ENCODE peak calls at places on chromosomes 7 and 10, in seven cellular contexts. M, F, Y, D, I, Z and U are unnamed samples.

GRCh38 chr10:108684431-108684830 is 1238.9 kb downstream of the XPNPEP1 start:
- DNase-seq in D (no peak), I (no peak), Y (no peak), F (no peak), Z (no peak), M (no peak), U (no peak)

GRCh38 chr10:46232666-46233065 is 54.1 kb upstream of the ANTXRL start:
- DNase-seq in I (no peak), M (no peak), F (no peak), D (peak), Y (no peak), Z (no peak), U (no peak)

GRCh38 chr7:134298902-134299683 is 17.6 kb downstream of the SLC35B4 start:
- DNase-seq in I (no peak), M (no peak), Y (no peak), F (no peak), D (no peak), Z (peak), U (peak)

GRCh38 chr10:86263209-86263608 is 103.4 kb downstream of the GRID1 start:
- DNase-seq in M (no peak), I (no peak), D (peak), Z (no peak), Y (no peak), F (no peak), U (no peak)

GRCh38 chr7:142602183-142602582 is 147.1 kb upstream of the PRSS1 start:
- DNase-seq in Z (no peak), M (no peak), D (no peak), I (no peak), Y (no peak), F (no peak), U (no peak)

GRCh38 chr7:159066816-159067601 is 77.7 kb downstream of the VIPR2 start:
- DNase-seq in Y (no peak), Z (no peak), F (no peak), I (no peak), D (no peak), M (no peak), U (no peak)

GRCh38 chr7:132618271-132618955 is 42.1 kb upstream of the PLXNA4 start:
- DNase-seq in Y (no peak), M (no peak), D (no peak), Z (peak), F (peak), I (no peak), U (no peak)

GRCh38 chr10:96450514-96451207 is 63.1 kb downstream of the TLL2 start:
- DNase-seq in F (peak), D (peak), I (peak), Z (no peak), M (peak), Y (peak), U (no peak)

GRCh38 chr10:132107211-132107946 is 41.6 kb downstream of the JAKMIP3 start:
- DNase-seq in Z (no peak), F (no peak), M (no peak), I (no peak), Y (no peak), D (peak), U (no peak)

GRCh38 chr10:119449760-119450461 is 92.6 kb downstream of the RGS10 start:
- DNase-seq in I (no peak), Z (peak), M (peak), F (peak), Y (no peak), D (no peak), U (peak)

GRCh38 chr7:45962861-45963260 is 41.8 kb upstream of the IGFBP3 start:
- DNase-seq in F (no peak), Z (no peak), Y (no peak), D (no peak), I (no peak), M (no peak), U (no peak)

GRCh38 chr10:60974463-60975149 is 30.6 kb upstream of the RHOBTB1 start:
- DNase-seq in D (no peak), M (no peak), F (no peak), Z (peak), Y (no peak), I (no peak), U (peak)

GRCh38 chr7:133742709-133743538 is 384.2 kb upstream of the LRGUK start:
- DNase-seq in D (no peak), Z (peak), F (peak), I (no peak), Y (no peak), M (peak), U (peak)

GRCh38 chr7:44113764-44114354 is 9.5 kb downstream of the POLD2 start:
- DNase-seq in F (no peak), I (no peak), D (no peak), M (no peak), Y (no peak), Z (no peak), U (no peak)

GRCh38 chr10:56487746-56488145 is 126.7 kb upstream of the ZWINT start:
- DNase-seq in D (no peak), I (no peak), F (no peak), M (no peak), Z (no peak), Y (no peak), U (no peak)

GRCh38 chr10:58512470-58513188 is at the start of gene BICC1:
- DNase-seq in M (peak), D (peak), F (peak), Y (peak), I (no peak), Z (peak), U (peak)

GRCh38 chr7:156943091-156944041 is 6.1 kb upstream of the NOM1 start:
- DNase-seq in D (peak), I (no peak), Y (no peak), Z (no peak), M (peak), F (no peak), U (no peak)

GRCh38 chr10:32210306-32211045 is 136.5 kb downstream of the EPC1 start:
- DNase-seq in F (peak), M (peak), D (peak), Y (no peak), Z (peak), I (peak), U (peak)

GRCh38 chr7:22255834-22256233 is 101.1 kb downstream of the RAPGEF5 start:
- DNase-seq in Z (no peak), M (no peak), F (peak), Y (no peak), I (no peak), D (no peak), U (no peak)

GRCh38 chr7:29196191-29196590 is 1.6 kb downstream of the CHN2 start:
- DNase-seq in I (no peak), Y (no peak), M (no peak), D (no peak), Z (no peak), F (no peak), U (no peak)

GRCh38 chr7:23490357-23491131 is 20.3 kb upstream of the IGF2BP3 start:
- DNase-seq in M (peak), D (no peak), Y (no peak), F (no peak), I (no peak), Z (no peak), U (no peak)

GRCh38 chr7:127514499-127514898 is 70.9 kb downstream of the GCC1 start:
- DNase-seq in Z (peak), M (peak), Y (no peak), F (peak), I (no peak), D (no peak), U (peak)

GRCh38 chr7:123024989-123025758 is 29.7 kb upstream of the TAS2R16 start:
- DNase-seq in I (no peak), Z (peak), F (no peak), M (peak), D (no peak), Y (no peak), U (no peak)

GRCh38 chr7:142866361-142867096 is 11.7 kb downstream of the EPHB6 start:
- DNase-seq in Y (peak), M (peak), I (no peak), D (peak), F (peak), Z (no peak), U (no peak)

GRCh38 chr10:14571866-14572507 is 202.7 kb downstream of the FAM107B start:
- DNase-seq in D (peak), F (no peak), M (peak), Z (peak), Y (no peak), I (no peak), U (peak)

GRCh38 chr10:104452977-104453376 is 99.3 kb downstream of the CFAP58 start:
- DNase-seq in Z (no peak), M (no peak), D (no peak), F (no peak), I (no peak), Y (no peak), U (no peak)

GRCh38 chr10:87092861-87093460 is 1.7 kb downstream of the GLUD1 start:
- DNase-seq in M (peak), Y (no peak), I (no peak), F (peak), Z (peak), D (peak), U (peak)

GRCh38 chr7:124085168-124085567 is 52.3 kb upstream of the TMEM229A start:
- DNase-seq in D (no peak), F (no peak), Z (no peak), I (no peak), Y (no peak), M (no peak), U (no peak)

GRCh38 chr10:88463811-88464210 is 119.3 kb downstream of the RNLS start:
- DNase-seq in Y (no peak), D (no peak), M (no peak), Z (no peak), F (no peak), I (no peak), U (no peak)

GRCh38 chr7:64174941-64175340 is 32.1 kb upstream of the ZNF735 start:
- DNase-seq in Y (no peak), F (no peak), Z (no peak), D (no peak), M (peak), I (no peak), U (no peak)

GRCh38 chr10:90906596-90906995 is 14.3 kb downstream of the ANKRD1 start:
- DNase-seq in F (no peak), M (no peak), Y (no peak), I (no peak), Z (no peak), D (no peak), U (no peak)

GRCh38 chr7:4140933-4141332 is 541.2 kb upstream of the FOXK1 start:
- DNase-seq in Z (no peak), M (no peak), F (no peak), Y (no peak), I (no peak), D (no peak), U (no peak)
- H3K18ac ChIP-seq in Z (no peak), M (no peak), F (no peak), Y (peak), I (no peak), D (no peak), U (no peak)

GRCh38 chr10:129954916-129955315 is 9.2 kb downstream of the EBF3 start:
- DNase-seq in Z (no peak), I (no peak), M (no peak), Y (no peak), F (no peak), D (no peak), U (no peak)
- H3K9ac ChIP-seq in Z (peak), I (no peak), M (no peak), Y (no peak), F (no peak), D (no peak), U (no peak)

GRCh38 chr7:50587737-50588136 is 22.5 kb upstream of the DDC start:
- DNase-seq in Y (no peak), M (no peak), D (no peak), I (no peak), Z (no peak), F (no peak), U (no peak)

GRCh38 chr7:50588937-50589336 is 23.7 kb upstream of the DDC start:
- DNase-seq in D (peak), M (peak), I (no peak), Z (no peak), F (peak), Y (no peak), U (no peak)

GRCh38 chr7:50589362-50589761 is 24.2 kb upstream of the DDC start:
- DNase-seq in I (no peak), Z (no peak), D (no peak), F (no peak), Y (no peak), M (no peak), U (no peak)

GRCh38 chr7:50584386-50584785 is 19.2 kb upstream of the DDC start:
- DNase-seq in I (no peak), M (no peak), F (no peak), Z (no peak), Y (no peak), D (no peak), U (no peak)

GRCh38 chr7:50584793-50585399 is 19.7 kb upstream of the DDC start:
- DNase-seq in Y (no peak), D (no peak), Z (no peak), F (no peak), I (no peak), M (peak), U (no peak)
- H3K18ac ChIP-seq in Y (no peak), D (no peak), Z (no peak), F (no peak), I (no peak), M (no peak), U (no peak)

GRCh38 chr10:29830526-29831512 is 196.0 kb upstream of the SVIL start:
- DNase-seq in M (no peak), I (no peak), F (no peak), D (no peak), Y (no peak), Z (peak), U (peak)
- H3K9ac ChIP-seq in M (no peak), I (no peak), F (no peak), D (no peak), Y (no peak), Z (no peak), U (no peak)

GRCh38 chr10:27605337-27605736 is 101.2 kb downstream of the RAB18 start:
- DNase-seq in F (no peak), M (no peak), I (no peak), Y (no peak), D (no peak), Z (no peak), U (no peak)

GRCh38 chr10:27603104-27603503 is 99.0 kb downstream of the RAB18 start:
- DNase-seq in I (no peak), Z (no peak), M (no peak), D (no peak), F (no peak), Y (no peak), U (no peak)

GRCh38 chr10:27611861-27612450 is 107.9 kb downstream of the RAB18 start:
- DNase-seq in I (no peak), D (no peak), M (no peak), F (no peak), Z (no peak), Y (no peak), U (no peak)

GRCh38 chr10:27611209-27611608 is 107.1 kb downstream of the RAB18 start:
- DNase-seq in Z (peak), Y (no peak), M (peak), F (no peak), I (no peak), D (no peak), U (peak)

DNA sequence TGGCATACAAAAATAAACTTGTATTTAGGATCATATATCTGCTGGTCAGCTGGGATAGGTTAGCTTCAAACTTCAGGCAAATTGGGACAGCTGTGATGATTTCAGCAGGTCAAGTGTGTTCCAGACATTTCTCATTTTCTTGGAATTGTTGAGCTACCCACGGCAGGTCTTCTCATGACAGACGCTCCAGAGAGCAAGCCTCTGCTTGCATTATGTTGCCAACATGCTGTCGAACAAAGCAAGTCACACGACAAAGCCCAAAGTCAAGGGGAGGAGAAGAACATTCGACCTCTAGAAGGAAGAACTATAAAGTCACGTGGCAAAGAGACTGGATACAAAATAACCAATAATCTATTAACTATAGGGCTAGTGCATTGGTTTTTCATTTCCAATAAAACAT is 103.5 kb downstream of the RAB18 start:
- DNase-seq in Z (no peak), F (no peak), D (no peak), I (no peak), M (no peak), Y (no peak), U (no peak)
- H3K18ac ChIP-seq in Z (no peak), F (no peak), D (no peak), I (no peak), M (no peak), Y (no peak), U (no peak)